ENCODE peak calls at places on chromosomes 4 and X, in six cellular contexts. H, J, E, A, Q and G are unnamed samples.

GRCh38 chrX:150148749-150149672 is 210.7 kb upstream of the EOLA2 start:
- DNase-seq in H (no peak), J (no peak), E (no peak), A (no peak), Q (no peak), G (no peak)

GRCh38 chr4:55013431-55013955 is 111.9 kb downstream of the KDR start:
- DNase-seq in H (no peak), J (no peak), E (no peak), A (no peak), Q (no peak), G (no peak)

GRCh38 chrX:68839771-68840170 is 10.9 kb downstream of the EFNB1 start:
- DNase-seq in H (no peak), J (no peak), E (no peak), A (no peak), Q (no peak), G (no peak)

GRCh38 chr4:54484361-54484760 is 173.4 kb upstream of the KIT start:
- DNase-seq in H (no peak), J (no peak), E (no peak), A (no peak), Q (no peak), G (no peak)

GRCh38 chrX:118499295-118499694 is 3.7 kb downstream of the DOCK11 start:
- DNase-seq in H (no peak), J (no peak), E (no peak), A (peak; percentile 47), Q (no peak), G (no peak)

GRCh38 chr4:112377127-112377635 is 80.0 kb downstream of the ALPK1 start:
- DNase-seq in H (no peak), J (no peak), E (peak; percentile 60), A (no peak), Q (no peak), G (no peak)

GRCh38 chrX:106875151-106875550 is 28.0 kb downstream of the RIPPLY1 start:
- DNase-seq in H (no peak), J (no peak), E (no peak), A (no peak), Q (no peak), G (no peak)

GRCh38 chr4:177442623-177443155 is 452 bp upstream of the AGA start:
- DNase-seq in H (peak; percentile 8), J (peak; percentile 20), E (peak; percentile 16), A (no peak), Q (peak; percentile 38), G (no peak)

GRCh38 chr4:19304028-19304427 is 947.7 kb upstream of the SLIT2 start:
- DNase-seq in H (no peak), J (no peak), E (no peak), A (no peak), Q (no peak), G (no peak)

GRCh38 chr4:151202851-151203455 is 74.0 kb upstream of the PRSS48 start:
- DNase-seq in H (no peak), J (no peak), E (no peak), A (no peak), Q (no peak), G (no peak)

GRCh38 chr4:37326852-37327251 is 82.3 kb downstream of the NWD2 start:
- DNase-seq in H (no peak), J (no peak), E (no peak), A (no peak), Q (no peak), G (no peak)

GRCh38 chr4:55635760-55636621 is at the start of gene NMU:
- DNase-seq in H (peak; percentile 13), J (peak; percentile 89), E (peak; percentile 87), A (peak; percentile 73), Q (no peak), G (no peak)

GRCh38 chr4:3420606-3420955 is 21.2 kb upstream of the HGFAC start:
- DNase-seq in H (no peak), J (no peak), E (no peak), A (no peak), Q (no peak), G (no peak)
- TF ChIP-seq GABPA in H (no peak), J (no peak), E (no peak), A (no peak), Q (no peak), G (no peak)

GRCh38 chrX:93637591-93637990 is 35.8 kb downstream of the NAP1L3 start:
- DNase-seq in H (no peak), J (no peak), E (no peak), A (no peak), Q (no peak), G (no peak)
- TF ChIP-seq GABPA in H (no peak), J (no peak), E (no peak), A (no peak), Q (no peak), G (no peak)

DNA sequence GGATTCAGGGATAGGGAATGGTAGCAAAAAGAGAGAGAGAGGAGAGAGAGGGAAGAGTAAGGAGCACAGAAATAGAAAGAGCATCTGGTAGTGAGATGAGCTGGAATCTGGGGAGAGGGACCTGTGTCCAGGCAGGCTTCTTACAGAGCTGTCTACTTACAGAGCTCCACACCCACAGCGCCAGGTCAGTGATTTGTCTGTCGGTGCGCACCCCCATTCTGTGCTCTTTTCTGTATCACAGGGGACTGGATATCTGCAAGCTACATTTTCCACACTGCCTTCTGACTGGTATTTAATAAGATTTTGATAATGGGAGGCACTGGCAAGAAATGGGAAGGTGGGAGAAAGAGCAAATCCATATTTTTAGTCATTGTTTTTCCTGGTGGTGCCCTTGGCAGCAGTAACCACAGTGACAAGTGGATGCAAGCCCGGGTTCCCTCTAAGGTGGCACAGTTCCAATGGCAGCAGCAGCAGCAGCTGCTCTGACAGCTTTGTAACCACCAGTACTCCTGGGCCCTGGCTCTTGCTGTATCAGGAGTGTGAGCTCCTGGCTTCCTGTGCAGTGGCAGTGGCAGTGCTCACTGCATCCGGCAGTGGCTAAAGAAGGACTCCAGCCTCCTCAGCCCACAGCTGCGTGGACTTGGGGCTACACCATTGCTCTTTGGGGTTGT is 300.5 kb downstream of the TRIML1 start:
- DNase-seq in H (no peak), J (no peak), E (peak; percentile 29), A (no peak), Q (no peak), G (no peak)
- TF ChIP-seq GABPA in H (no peak), J (no peak), E (no peak), A (no peak), Q (no peak), G (no peak)

GRCh38 chr4:88106205-88106604 is 52.2 kb downstream of the ABCG2 start:
- DNase-seq in H (no peak), J (no peak), E (no peak), A (no peak), Q (no peak), G (no peak)
- TF ChIP-seq GABPA in H (no peak), J (no peak), E (no peak), A (no peak), Q (no peak), G (no peak)

GRCh38 chrX:153595387-153595786 is 3.6 kb downstream of the CCNQ start:
- DNase-seq in H (no peak), J (no peak), E (no peak), A (no peak), Q (no peak), G (no peak)
- TF ChIP-seq GABPA in H (no peak), J (no peak), E (no peak), A (no peak), Q (no peak), G (no peak)